ENCODE peak calls at places on chromosomes 1 and 21, in nine cellular contexts. U is suprapubic skin, Q is testis, W is heart left ventricle, E is IMR-90, L is A549, F is gastrocnemius medialis, X is ovary, J is prostate gland. B is an unnamed sample. For H3K4me1, the result is how much of the 10 kb centered on the place peaks cover.

GRCh38 chr1:227937531-227938145 is 10.1 kb downstream of the WNT9A start:
- DNase-seq in J (no peak), F (peak), L (no peak), E (no peak), U (peak), W (no peak), X (no peak), Q (no peak), B (no peak)

GRCh38 chr1:98906761-98907301 is 97.8 kb downstream of the PLPPR5 start:
- DNase-seq in Q (no peak), U (no peak), J (no peak), X (no peak), F (no peak), W (no peak), E (no peak), L (no peak), B (no peak)

GRCh38 chr1:108719654-108720435 is 7.1 kb downstream of the FNDC7 start:
- DNase-seq in Q (no peak), F (no peak), L (peak), W (no peak), U (no peak), E (peak), J (no peak), X (no peak), B (no peak)

GRCh38 chr1:2229032-2229920 is 1.2 kb downstream of the SKI start:
- DNase-seq in W (peak), U (no peak), Q (peak), L (no peak), X (peak), E (peak), F (peak), J (peak), B (no peak)

GRCh38 chr1:152036316-152037216 is at the start of gene S100A11:
- DNase-seq in F (peak), J (peak), X (peak), Q (peak), E (peak), W (peak), U (peak), L (peak), B (peak)

GRCh38 chr1:242139437-242139836 is 140.5 kb upstream of the MAP1LC3C start:
- DNase-seq in U (no peak), W (no peak), J (no peak), X (no peak), E (no peak), F (no peak), L (no peak), Q (no peak), B (no peak)

GRCh38 chr1:213340593-213340992 is 289.6 kb downstream of the RPS6KC1 start:
- DNase-seq in L (no peak), J (no peak), X (no peak), F (no peak), W (no peak), U (no peak), Q (no peak), E (no peak), B (no peak)

GRCh38 chr21:41715649-41716321 is 51.1 kb downstream of the RIPK4 start:
- DNase-seq in J (no peak), E (no peak), U (no peak), W (no peak), X (no peak), Q (no peak), F (no peak), L (peak), B (no peak)

GRCh38 chr21:25426580-25426979 is 180.7 kb downstream of the MRPL39 start:
- DNase-seq in E (no peak), X (no peak), U (no peak), F (no peak), W (no peak), Q (no peak), J (no peak), L (no peak), B (no peak)

GRCh38 chr1:216453777-216454176 is 30.5 kb upstream of the USH2A start:
- DNase-seq in W (no peak), U (no peak), J (no peak), L (no peak), F (no peak), E (no peak), X (no peak), Q (no peak), B (no peak)

GRCh38 chr1:161946071-161946987 is 77.3 kb downstream of the OLFML2B start:
- DNase-seq in Q (no peak), E (peak), L (no peak), U (no peak), X (no peak), W (no peak), F (no peak), J (no peak), B (no peak)

GRCh38 chr1:89363196-89363595 is 663 bp upstream of the GBP6 start:
- DNase-seq in F (no peak), X (no peak), W (no peak), E (peak), Q (no peak), L (no peak), J (no peak), U (no peak), B (no peak)

GRCh38 chr1:150194381-150195031 is 41.4 kb downstream of the ANP32E start:
- DNase-seq in W (no peak), F (no peak), J (no peak), X (no peak), Q (no peak), L (no peak), E (peak), U (no peak), B (no peak)

GRCh38 chr1:206939841-206940587 is 6.3 kb downstream of the PIGR start:
- DNase-seq in U (no peak), J (peak), W (no peak), F (no peak), L (no peak), X (no peak), E (no peak), Q (no peak), B (no peak)

GRCh38 chr21:21001591-21002100 is 3.4 kb downstream of the NCAM2 start:
- DNase-seq in X (no peak), F (no peak), W (no peak), J (no peak), Q (no peak), L (no peak), U (no peak), E (no peak), B (no peak)

GRCh38 chr1:149888999-149889289 is 10.4 kb upstream of the BOLA1 start:
- DNase-seq in L (no peak), Q (peak), U (no peak), F (no peak), W (peak), J (peak), E (peak), X (peak), B (no peak)

GRCh38 chr1:94254073-94254810 is 16.9 kb upstream of the ARHGAP29 start:
- DNase-seq in U (no peak), J (no peak), W (no peak), L (no peak), X (no peak), Q (no peak), F (no peak), E (peak), B (no peak)

GRCh38 chr1:66984491-66984890 is 59.7 kb downstream of the MIER1 start:
- DNase-seq in X (no peak), W (no peak), J (no peak), L (no peak), U (no peak), E (no peak), F (no peak), Q (no peak), B (no peak)

GRCh38 chr21:42988234-42988965 is 14.0 kb downstream of the PKNOX1 start:
- DNase-seq in L (no peak), F (no peak), W (no peak), X (no peak), U (no peak), E (peak), Q (no peak), J (no peak), B (no peak)

GRCh38 chr1:56516539-56517252 is 62.7 kb downstream of the PLPP3 start:
- DNase-seq in Q (no peak), L (no peak), J (peak), U (no peak), E (peak), F (no peak), W (no peak), X (no peak), B (no peak)

GRCh38 chr1:160096491-160097116 is 1.8 kb downstream of the IGSF8 start:
- DNase-seq in W (no peak), J (no peak), E (peak), Q (no peak), L (no peak), U (no peak), X (no peak), F (peak), B (peak)

GRCh38 chr1:17409391-17409811 is 30.1 kb downstream of the RCC2 start:
- DNase-seq in F (no peak), J (no peak), E (no peak), X (no peak), U (no peak), Q (no peak), W (peak), L (no peak), B (no peak)

GRCh38 chr1:17404820-17405219 is 32.8 kb downstream of the PADI6 start:
- DNase-seq in L (no peak), Q (no peak), E (no peak), W (no peak), U (no peak), J (no peak), X (no peak), F (no peak), B (no peak)

GRCh38 chr1:17404034-17404671 is 32.2 kb downstream of the PADI6 start:
- DNase-seq in W (no peak), X (no peak), L (no peak), Q (no peak), U (no peak), F (no peak), J (no peak), E (no peak), B (no peak)

GRCh38 chr1:17403081-17403480 is 31.1 kb downstream of the PADI6 start:
- DNase-seq in E (no peak), Q (no peak), X (no peak), W (no peak), U (no peak), F (no peak), L (no peak), J (peak), B (no peak)

DNA sequence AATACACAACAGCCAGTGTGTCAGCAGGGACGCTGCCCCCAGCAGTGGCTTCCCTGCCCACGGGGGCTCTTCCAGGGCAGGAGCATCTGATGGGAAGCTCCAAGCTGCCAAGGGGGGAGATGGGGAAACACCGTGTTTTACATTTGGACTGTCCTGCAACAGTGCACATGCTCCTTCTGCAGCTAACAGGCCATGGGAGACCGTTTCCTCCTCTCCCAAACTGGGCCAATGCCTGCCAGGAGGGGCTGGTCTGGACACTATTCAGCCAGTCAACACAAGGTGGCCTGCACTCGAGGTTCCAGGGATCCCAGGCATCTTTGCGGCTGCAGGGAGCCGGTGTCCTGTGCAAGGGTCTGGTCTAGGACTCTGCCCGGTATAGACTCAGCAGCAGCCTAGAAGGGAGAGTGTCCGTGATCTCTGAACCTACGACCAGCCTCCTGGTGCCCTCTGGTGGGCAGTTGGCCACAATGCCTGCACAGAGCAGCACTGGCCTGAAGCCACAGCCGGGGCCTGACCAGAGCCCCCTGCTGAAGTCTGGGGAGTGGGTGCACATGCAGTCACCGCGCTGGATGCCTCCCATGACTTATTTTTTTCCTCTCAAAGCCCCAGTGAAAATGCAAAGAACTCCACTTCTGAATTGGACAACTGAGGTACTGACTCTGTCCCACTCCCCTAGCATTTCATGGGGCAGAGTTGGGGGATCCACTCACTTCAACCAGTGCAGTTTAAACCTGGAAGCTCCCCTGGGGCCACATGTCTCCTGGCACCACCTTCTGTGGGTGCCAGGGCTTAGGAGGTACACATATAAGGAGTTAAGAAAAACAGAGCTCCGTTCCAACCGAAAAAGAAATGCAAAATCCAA is 33.3 kb downstream of the RCC2 start:
- DNase-seq in Q (peak), L (peak), U (no peak), J (peak), X (peak), F (peak), W (peak), E (peak), B (peak)
- TF ChIP-seq POLR2A in Q (no peak), L (no peak), U (no peak), J (no peak), X (no peak), F (no peak), W (no peak), E (no peak), B (no peak)

GRCh38 chr1:65423884-65424655 is 3.6 kb downstream of the LEPR start:
- DNase-seq in W (no peak), J (no peak), F (no peak), E (peak), Q (peak), L (peak), X (no peak), U (no peak), B (no peak)
- H3K27ac ChIP-seq in W (no peak), J (no peak), F (peak), E (no peak), Q (peak), L (peak), X (no peak), U (peak), B (no peak)

GRCh38 chr1:111719561-111720239 is 19.5 kb downstream of the INKA2 start:
- DNase-seq in Q (no peak), E (no peak), L (no peak), X (no peak), J (no peak), U (no peak), F (peak), W (peak), B (no peak)

GRCh38 chr1:111720274-111720976 is 18.8 kb downstream of the INKA2 start:
- DNase-seq in F (peak), X (no peak), U (no peak), E (no peak), J (no peak), L (no peak), Q (no peak), W (peak), B (no peak)

GRCh38 chr1:111716371-111716770 is 22.8 kb downstream of the INKA2 start:
- DNase-seq in E (no peak), J (no peak), L (no peak), F (no peak), Q (no peak), U (no peak), X (no peak), W (no peak), B (no peak)

GRCh38 chr1:111719135-111719534 is 20.1 kb downstream of the INKA2 start:
- DNase-seq in U (no peak), F (no peak), E (no peak), L (no peak), X (no peak), Q (no peak), J (no peak), W (no peak), B (no peak)

GRCh38 chr1:111717450-111717849 is 21.7 kb downstream of the INKA2 start:
- DNase-seq in J (no peak), X (no peak), U (no peak), F (no peak), L (no peak), E (no peak), Q (no peak), W (no peak), B (no peak)
- H3K4me1 ChIP-seq in J (under half), X (under half), U (under half), F (under half), L (under half), E (under half), Q (under half), W (under half), B (under half)

DNA sequence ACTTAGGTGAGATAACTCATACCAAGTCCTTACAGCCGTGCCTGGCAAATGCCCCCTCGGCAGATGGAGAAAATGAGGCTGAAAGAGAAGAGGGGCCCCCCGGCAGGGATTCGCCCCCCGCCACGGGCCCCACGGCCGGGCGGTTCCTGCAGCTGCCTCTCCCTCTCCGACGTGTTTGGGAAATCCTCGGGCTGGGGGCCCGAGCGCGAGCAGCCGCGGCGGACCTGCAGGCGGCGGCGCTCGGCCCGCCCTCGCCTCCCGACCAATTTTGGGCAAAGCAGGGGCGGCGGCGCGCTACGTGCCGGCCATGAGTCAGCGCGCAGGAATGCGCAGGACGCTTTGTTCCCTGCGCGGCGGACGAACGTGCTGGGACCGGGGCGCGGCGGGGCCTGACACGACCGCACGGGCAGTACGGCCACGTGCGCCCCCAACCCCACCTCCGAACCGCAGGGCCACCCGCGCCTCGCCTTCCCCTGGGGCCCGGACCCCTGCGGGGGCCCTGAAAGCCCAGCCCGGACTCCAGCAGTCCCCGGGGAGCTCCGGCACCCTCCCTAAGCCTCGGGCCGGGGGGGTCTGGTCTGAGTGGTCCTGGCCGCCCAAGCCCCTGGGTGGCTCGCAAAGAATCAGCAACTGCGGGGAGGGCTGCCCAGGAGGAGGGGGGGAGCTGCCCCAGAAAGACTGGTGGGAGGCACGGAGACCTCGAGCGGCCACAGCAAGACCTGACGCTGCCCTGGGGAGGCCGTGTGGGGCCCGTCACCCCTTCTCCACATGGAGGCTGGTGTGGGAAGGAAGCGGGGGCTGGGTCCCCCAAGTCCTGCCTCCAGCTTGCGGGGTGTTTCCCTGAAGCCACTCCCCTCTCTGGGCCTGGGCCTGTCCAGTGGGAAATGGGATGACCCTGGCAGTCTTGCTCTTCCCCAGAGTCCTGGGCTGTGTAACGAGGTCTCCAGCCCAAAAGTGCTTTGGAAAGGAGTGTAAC is 11.9 kb upstream of the EDN2 start:
- DNase-seq in U (peak), E (peak), W (peak), L (no peak), Q (peak), X (peak), F (peak), J (peak), B (peak)
- TF ChIP-seq POLR2A in U (no peak), E (no peak), W (no peak), L (no peak), Q (no peak), X (peak), F (peak), J (peak), B (peak)

DNA sequence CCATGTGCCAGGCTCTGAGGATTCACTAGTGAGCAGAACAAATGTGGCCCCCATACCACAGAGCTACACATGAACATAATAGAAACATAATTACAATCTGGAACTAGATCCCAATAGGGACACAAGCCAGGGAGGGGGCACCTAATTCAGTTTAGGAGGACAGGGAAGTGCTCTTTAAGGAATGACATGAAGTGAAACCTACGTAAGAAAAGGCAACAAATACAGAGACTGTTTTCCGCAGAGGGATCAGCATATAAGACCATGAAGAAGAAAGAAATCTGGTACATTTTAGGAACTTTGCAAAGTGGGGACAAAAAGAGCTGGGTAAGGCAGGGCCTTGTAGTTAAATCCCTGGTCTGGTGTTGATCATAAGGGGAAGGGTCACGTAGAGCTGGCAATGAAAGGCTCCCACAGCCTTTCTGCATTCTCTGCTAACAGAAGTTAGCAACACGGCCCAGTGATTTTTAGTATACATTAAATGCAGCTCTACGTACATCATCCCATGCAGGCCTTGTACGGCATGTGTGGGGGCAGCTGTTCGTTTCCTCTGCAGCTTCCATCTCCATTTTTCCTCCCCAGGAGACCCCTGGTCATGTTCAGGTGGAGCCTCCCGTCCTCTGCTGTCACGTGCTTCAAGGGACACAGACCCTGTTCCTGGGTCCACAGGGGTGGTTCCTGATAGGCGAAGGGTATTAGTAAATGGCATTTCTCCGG is 26.8 kb upstream of the SLC30A1 start:
- DNase-seq in J (no peak), E (no peak), W (no peak), F (no peak), U (no peak), L (no peak), Q (no peak), X (no peak), B (no peak)
- H3K27ac ChIP-seq in J (no peak), E (no peak), W (no peak), F (no peak), U (no peak), L (no peak), Q (no peak), X (no peak), B (no peak)

GRCh38 chr1:11527541-11528452 is 48.8 kb downstream of the DISP3 start:
- DNase-seq in X (no peak), Q (no peak), L (no peak), U (peak), J (no peak), W (no peak), F (no peak), E (no peak), B (no peak)
- H3K4me1 ChIP-seq in X (under half), Q (under half), L (under half), U (under half), J (under half), W (under half), F (under half), E (under half), B (under half)

B was measured in tibial nerve.